ENCODE peak calls at places on chromosomes 13 and 19, in four cellular contexts. Z is K562, W is HL-60, C is GM12878. N is an unnamed sample.

GRCh38 chr19:55690109-55690768 is 15.2 kb downstream of the EPN1 start:
- DNase-seq in Z (no peak), W (no peak), C (no peak), N (no peak)

GRCh38 chr13:109211616-109212015 is 574.8 kb downstream of the IRS2 start:
- DNase-seq in C (no peak), Z (no peak), W (no peak), N (no peak)

GRCh38 chr19:38949580-38950367 is 19.0 kb downstream of the MRPS12 start:
- DNase-seq in Z (no peak), W (no peak), C (no peak), N (peak; percentile 73)

GRCh38 chr19:10010247-10010691 is at the start of gene COL5A3:
- DNase-seq in Z (no peak), W (no peak), C (no peak), N (no peak)

GRCh38 chr13:113650731-113651148 is 7.3 kb downstream of the ATP4B start:
- DNase-seq in C (no peak), Z (no peak), W (no peak), N (no peak)

GRCh38 chr19:11435833-11436313 is 438 bp downstream of the PRKCSH start:
- DNase-seq in W (no peak), C (no peak), Z (peak; percentile 72), N (no peak)

GRCh38 chr13:29958476-29958875 is 108.1 kb upstream of the UBL3 start:
- DNase-seq in W (no peak), Z (no peak), C (no peak), N (no peak)

GRCh38 chr13:92716749-92717148 is 509.9 kb upstream of the GPC6 start:
- DNase-seq in W (no peak), Z (no peak), C (no peak), N (no peak)

GRCh38 chr13:95262837-95263381 is 38.3 kb downstream of the ABCC4 start:
- DNase-seq in C (no peak), W (no peak), Z (no peak), N (no peak)

GRCh38 chr13:45167611-45168554 is 33.0 kb downstream of the KCTD4 start:
- DNase-seq in C (no peak), Z (peak; percentile 3), W (no peak), N (no peak)

GRCh38 chr19:455031-455705 is 5.7 kb downstream of the SHC2 start:
- DNase-seq in Z (no peak), C (no peak), W (no peak), N (no peak)

GRCh38 chr13:70814684-70815083 is 706.4 kb upstream of the KLHL1 start:
- DNase-seq in C (no peak), Z (no peak), W (peak; percentile 14), N (no peak)

GRCh38 chr13:73849292-73849691 is 284.9 kb downstream of the KLF12 start:
- DNase-seq in C (no peak), Z (no peak), W (no peak), N (no peak)

GRCh38 chr13:109751477-109751876 is 34.9 kb downstream of the IRS2 start:
- DNase-seq in C (no peak), W (no peak), Z (peak; percentile 47), N (no peak)

GRCh38 chr13:102295316-102296048 is 106.4 kb downstream of the FGF14 start:
- DNase-seq in Z (no peak), W (no peak), C (no peak), N (no peak)

GRCh38 chr13:106373304-106373988 is 162.0 kb downstream of the EFNB2 start:
- DNase-seq in Z (no peak), W (no peak), C (no peak), N (no peak)

GRCh38 chr19:39093761-39094160 is 9.6 kb downstream of the ACP7 start:
- DNase-seq in W (no peak), Z (no peak), C (no peak), N (no peak)

GRCh38 chr19:45595814-45596213 is 6.2 kb downstream of the GPR4 start:
- DNase-seq in Z (no peak), W (no peak), C (no peak), N (no peak)

GRCh38 chr19:49094505-49095482 is 9.5 kb downstream of the SNRNP70 start:
- DNase-seq in Z (no peak), C (no peak), W (no peak), N (no peak)

GRCh38 chr13:80047406-80047805 is 293.5 kb downstream of the SPRY2 start:
- DNase-seq in C (no peak), W (no peak), Z (no peak), N (no peak)

GRCh38 chr19:42246143-42246868 is 3.9 kb upstream of the GSK3A start:
- DNase-seq in Z (peak; percentile 65), C (no peak), W (no peak), N (no peak)

DNA sequence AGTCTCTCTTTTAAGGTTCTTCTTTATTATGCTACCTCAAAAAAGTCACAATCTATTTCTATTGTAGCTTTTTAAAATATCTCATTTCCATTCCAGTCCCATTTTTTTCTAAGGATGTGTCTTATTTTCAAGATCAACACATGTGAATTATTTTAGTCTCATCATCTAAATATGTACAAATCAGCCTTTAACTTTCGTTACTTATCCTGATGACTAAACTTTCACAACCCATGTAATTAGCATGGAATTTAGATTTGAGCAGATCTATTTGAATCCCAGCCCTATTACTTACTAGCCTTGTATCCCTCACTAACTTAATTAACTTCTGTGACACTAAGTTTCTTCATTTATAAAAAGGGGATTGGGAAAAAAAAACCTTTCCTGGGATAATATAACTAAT is 81.1 kb downstream of the UFM1 start:
- DNase-seq in W (no peak), C (no peak), Z (no peak), N (no peak)
- TF ChIP-seq SPI1 in W (no peak), C (no peak), Z (no peak), N (no peak)

DNA sequence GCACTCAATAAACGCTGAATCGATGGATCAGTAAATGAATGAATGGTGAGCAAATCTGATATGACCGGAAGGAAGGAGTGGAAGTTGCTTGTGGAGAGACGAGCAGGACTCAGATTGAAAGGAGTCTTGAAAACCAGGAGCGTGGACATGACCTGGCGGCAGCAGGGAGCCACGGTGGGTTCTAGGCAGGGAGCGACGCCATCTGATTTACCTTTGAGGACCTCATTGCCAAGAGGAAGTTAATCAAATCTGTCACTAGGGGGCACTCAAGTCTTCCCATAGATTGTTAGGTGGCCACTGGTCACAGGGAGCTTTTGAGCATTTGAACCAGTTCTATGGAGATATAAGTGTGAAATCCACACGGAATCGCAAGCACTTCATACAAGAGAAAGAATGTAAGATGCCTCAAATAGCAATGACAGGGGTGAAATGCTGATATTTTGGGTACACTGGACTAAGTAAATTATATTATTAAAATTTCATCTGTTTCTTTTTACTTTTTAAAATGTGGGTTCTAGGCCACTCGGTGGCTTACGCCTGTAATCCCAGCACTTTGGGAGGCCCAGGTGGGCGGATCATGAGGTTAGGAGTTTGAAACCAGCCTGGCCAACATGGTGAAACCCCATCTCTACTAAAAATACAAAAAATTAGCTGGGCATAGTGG is 9.2 kb upstream of the FBN3 start:
- DNase-seq in Z (peak; percentile 88), W (peak; percentile 61), C (peak; percentile 57), N (no peak)
- TF ChIP-seq SPI1 in Z (peak; percentile 17), W (no peak), C (no peak), N (no peak)

GRCh38 chr19:1766800-1767352 is 13.6 kb downstream of the ONECUT3 start:
- DNase-seq in C (no peak), Z (peak; percentile 74), W (no peak), N (no peak)

GRCh38 chr19:1765904-1766799 is 12.8 kb downstream of the ONECUT3 start:
- DNase-seq in Z (no peak), W (no peak), C (no peak), N (no peak)

GRCh38 chr19:1768918-1769644 is 15.8 kb downstream of the ONECUT3 start:
- DNase-seq in W (no peak), Z (no peak), C (no peak), N (no peak)

GRCh38 chr19:1768248-1768647 is 14.9 kb downstream of the ONECUT3 start:
- DNase-seq in C (no peak), W (no peak), Z (peak; percentile 69), N (no peak)

DNA sequence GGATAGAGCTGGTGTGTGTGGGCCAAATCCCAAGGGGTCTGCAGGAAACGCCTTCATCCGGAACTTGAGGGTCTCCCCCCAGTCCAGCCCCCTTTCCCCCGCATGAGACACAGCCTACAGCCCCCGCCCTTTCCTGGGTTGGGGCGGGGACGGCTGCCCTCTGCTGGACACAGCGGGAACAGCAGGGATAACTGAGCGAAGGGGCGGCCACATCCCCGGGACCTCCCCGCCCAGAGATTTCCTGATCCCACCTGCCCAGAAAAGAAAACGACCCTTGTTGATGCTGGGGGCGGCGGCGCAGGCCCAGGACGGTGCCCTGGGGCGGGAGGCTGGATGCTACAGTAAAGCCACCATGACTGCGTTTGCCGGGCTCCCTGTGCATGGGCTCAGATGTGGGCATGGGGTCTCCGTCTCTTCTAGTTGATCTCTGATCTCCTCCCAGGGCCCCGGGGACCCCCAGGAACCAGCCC is 14.2 kb downstream of the ONECUT3 start:
- DNase-seq in Z (peak; percentile 80), C (no peak), W (no peak), N (peak; percentile 90)
- TF ChIP-seq SPI1 in Z (no peak), C (no peak), W (no peak), N (no peak)

GRCh38 chr13:78978381-78978998 is 319.5 kb upstream of the OBI1 start:
- DNase-seq in W (peak; percentile 12), Z (peak; percentile 52), C (peak; percentile 24), N (peak; percentile 1)
- TF ChIP-seq SPI1 in W (no peak), Z (no peak), C (no peak), N (no peak)

GRCh38 chr13:72062566-72062965 is 195.6 kb upstream of the DACH1 start:
- DNase-seq in C (no peak), Z (no peak), W (no peak), N (no peak)
- TF ChIP-seq SPI1 in C (no peak), Z (no peak), W (no peak), N (no peak)

DNA sequence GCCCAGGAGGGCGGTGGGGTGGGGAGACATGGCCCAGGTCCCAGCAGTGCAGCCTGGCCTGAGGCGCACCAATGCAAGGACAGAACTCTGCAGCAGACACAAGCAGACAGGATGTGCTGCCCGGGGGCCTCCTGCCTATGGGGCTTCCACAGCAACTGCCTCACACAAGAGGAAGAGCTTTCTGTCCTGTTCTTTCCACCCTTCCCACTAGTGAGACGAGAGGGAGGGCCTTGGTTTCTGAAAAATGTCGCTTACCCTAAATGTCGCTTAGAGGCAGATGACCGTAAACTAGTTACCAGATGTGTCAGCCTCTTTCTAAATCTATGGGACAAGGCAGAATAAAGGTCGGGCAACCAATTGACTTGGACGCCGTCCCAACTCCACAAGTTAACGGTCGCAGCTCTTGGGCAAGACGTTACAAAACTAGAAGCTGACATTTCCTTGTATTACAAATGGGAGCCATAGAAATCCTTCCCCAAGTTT is at the start of gene LAIR1:
- DNase-seq in C (no peak), W (peak; percentile 94), Z (no peak), N (no peak)
- TF ChIP-seq SPI1 in C (no peak), W (peak; percentile 64), Z (no peak), N (peak; percentile 13)

GRCh38 chr19:28492201-28492600 is 720.8 kb downstream of the UQCRFS1 start:
- DNase-seq in Z (no peak), W (no peak), C (no peak), N (no peak)
- TF ChIP-seq SPI1 in Z (no peak), W (no peak), C (no peak), N (no peak)

N was measured in GM12891.